ENCODE peak calls at places on chromosomes 16 and 17, in five cellular contexts. V is A549, T is hepatocyte, W is breast epithelium, N is MM.1S. S is an unnamed sample.

GRCh38 chr17:8209909-8210760 is at the start of gene AURKB:
- DNase-seq in V (peak), T (peak), W (peak), N (peak), S (peak)

GRCh38 chr17:70804161-70804560 is 634.8 kb downstream of the KCNJ2 start:
- DNase-seq in V (no peak), T (no peak), W (no peak), N (no peak), S (no peak)

GRCh38 chr17:12415031-12415430 is 250.7 kb upstream of the MYOCD start:
- DNase-seq in V (peak), T (peak), W (no peak), N (no peak), S (no peak)

GRCh38 chr16:30186782-30187555 is 3.6 kb downstream of the CORO1A start:
- DNase-seq in V (peak), T (peak), W (no peak), N (peak), S (peak)

GRCh38 chr16:47519037-47519436 is 57.9 kb downstream of the PHKB start:
- DNase-seq in V (no peak), T (no peak), W (no peak), N (no peak), S (no peak)

GRCh38 chr17:75194879-75195278 is 10.6 kb upstream of the NUP85 start:
- DNase-seq in V (no peak), T (no peak), W (no peak), N (no peak), S (no peak)

GRCh38 chr16:89505204-89506112 is 2.7 kb upstream of the SPG7 start:
- DNase-seq in V (peak), T (peak), W (peak), N (no peak), S (peak)

GRCh38 chr17:78925662-78926555 is 722 bp upstream of the TIMP2 start:
- DNase-seq in V (no peak), T (peak), W (peak), N (no peak), S (peak)

GRCh38 chr16:88197481-88198456 is 185.0 kb upstream of the ZNF469 start:
- DNase-seq in V (no peak), T (no peak), W (no peak), N (no peak), S (no peak)

GRCh38 chr17:78500806-78501205 is 76.4 kb downstream of the DNAH17 start:
- DNase-seq in V (no peak), T (no peak), W (no peak), N (no peak), S (no peak)

GRCh38 chr16:51306116-51306515 is 155.0 kb upstream of the SALL1 start:
- DNase-seq in V (no peak), T (peak), W (no peak), N (no peak), S (no peak)

GRCh38 chr16:20339744-20340143 is 12.4 kb upstream of the GP2 start:
- DNase-seq in V (no peak), T (no peak), W (no peak), N (no peak), S (no peak)

GRCh38 chr16:76650579-76650978 is 373.4 kb downstream of the CNTNAP4 start:
- DNase-seq in V (peak), T (no peak), W (no peak), N (no peak), S (no peak)

GRCh38 chr17:42055496-42055895 is 5.1 kb upstream of the C17orf113 start:
- DNase-seq in V (no peak), T (no peak), W (no peak), N (no peak), S (no peak)

GRCh38 chr17:78365561-78366108 is 5.8 kb upstream of the SOCS3 start:
- DNase-seq in V (no peak), T (peak), W (no peak), N (no peak), S (no peak)

GRCh38 chr17:73521376-73521775 is 122.9 kb downstream of the SDK2 start:
- DNase-seq in V (no peak), T (no peak), W (no peak), N (no peak), S (no peak)

GRCh38 chr16:85248269-85248668 is 136.0 kb upstream of the CIBAR2 start:
- DNase-seq in V (no peak), T (no peak), W (no peak), N (no peak), S (no peak)

GRCh38 chr17:7582401-7583252 is 1.0 kb upstream of the MPDU1 start:
- DNase-seq in V (no peak), T (no peak), W (no peak), N (no peak), S (no peak)

GRCh38 chr16:69691980-69692911 is 34.1 kb downstream of the NQO1 start:
- DNase-seq in V (no peak), T (peak), W (no peak), N (peak), S (no peak)

GRCh38 chr16:30394603-30395154 is 541 bp upstream of the ZNF48 start:
- DNase-seq in V (no peak), T (peak), W (no peak), N (no peak), S (no peak)

GRCh38 chr16:28534542-28535373 is 4.0 kb downstream of the NUPR1 start:
- DNase-seq in V (no peak), T (no peak), W (no peak), N (no peak), S (no peak)

GRCh38 chr17:65453204-65453931 is 108.1 kb downstream of the AXIN2 start:
- DNase-seq in V (no peak), T (no peak), W (no peak), N (no peak), S (no peak)

GRCh38 chr17:65455972-65456343 is 105.5 kb downstream of the AXIN2 start:
- DNase-seq in V (no peak), T (peak), W (no peak), N (no peak), S (peak)

GRCh38 chr17:65456368-65457151 is 104.9 kb downstream of the AXIN2 start:
- DNase-seq in V (no peak), T (no peak), W (no peak), N (no peak), S (no peak)

GRCh38 chr17:65457183-65457582 is 104.3 kb downstream of the AXIN2 start:
- DNase-seq in V (no peak), T (no peak), W (no peak), N (no peak), S (no peak)

DNA sequence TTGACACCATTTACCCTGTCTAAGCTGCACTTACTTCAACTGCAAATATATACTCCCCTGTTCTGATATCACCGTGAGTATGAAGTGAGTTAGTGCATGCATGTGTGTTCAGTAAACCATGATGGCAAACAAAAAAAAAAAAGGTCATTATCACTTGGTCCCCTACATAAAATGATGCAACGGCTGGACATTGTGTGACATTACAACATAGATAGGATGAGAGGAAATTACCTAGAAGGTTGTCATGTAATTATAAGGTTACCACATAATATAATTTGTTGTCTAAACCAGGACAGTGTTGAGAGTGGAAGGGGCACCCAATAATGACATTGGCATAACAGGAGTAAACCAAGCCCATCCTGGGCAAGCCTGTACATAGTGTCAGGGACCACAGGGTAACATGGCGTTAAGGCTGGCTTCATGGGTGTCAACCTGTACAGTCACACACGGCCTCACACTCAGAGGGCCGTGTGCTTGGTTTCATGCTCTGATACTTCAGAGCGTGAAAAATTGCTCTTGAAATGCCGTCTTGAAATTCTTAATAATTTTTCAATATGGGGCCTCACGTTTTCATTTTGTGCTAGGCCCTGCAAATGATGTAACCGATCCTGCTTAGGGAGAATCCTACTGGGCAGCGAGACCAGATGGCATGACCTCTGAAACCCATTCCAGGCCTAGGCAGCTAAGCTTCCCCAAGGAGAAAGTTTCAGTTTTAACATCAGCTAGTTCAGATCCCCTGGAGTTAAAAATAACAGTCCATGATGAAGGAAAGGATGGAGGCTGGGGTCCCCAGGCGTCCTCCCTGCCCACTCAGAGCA is 106.1 kb downstream of the AXIN2 start:
- DNase-seq in V (no peak), T (no peak), W (no peak), N (no peak), S (no peak)
- H3K27ac ChIP-seq in V (no peak), T (no peak), W (no peak), N (no peak), S (no peak)

GRCh38 chr16:9845661-9846361 is 336.4 kb downstream of the GRIN2A start:
- DNase-seq in V (no peak), T (no peak), W (no peak), N (no peak), S (no peak)

GRCh38 chr16:9846362-9847099 is 335.7 kb downstream of the GRIN2A start:
- DNase-seq in V (no peak), T (no peak), W (no peak), N (no peak), S (no peak)

GRCh38 chr16:9844361-9844760 is 337.9 kb downstream of the GRIN2A start:
- DNase-seq in V (no peak), T (no peak), W (no peak), N (no peak), S (no peak)

GRCh38 chr16:9849697-9850245 is 332.5 kb downstream of the GRIN2A start:
- DNase-seq in V (no peak), T (no peak), W (no peak), N (no peak), S (no peak)

DNA sequence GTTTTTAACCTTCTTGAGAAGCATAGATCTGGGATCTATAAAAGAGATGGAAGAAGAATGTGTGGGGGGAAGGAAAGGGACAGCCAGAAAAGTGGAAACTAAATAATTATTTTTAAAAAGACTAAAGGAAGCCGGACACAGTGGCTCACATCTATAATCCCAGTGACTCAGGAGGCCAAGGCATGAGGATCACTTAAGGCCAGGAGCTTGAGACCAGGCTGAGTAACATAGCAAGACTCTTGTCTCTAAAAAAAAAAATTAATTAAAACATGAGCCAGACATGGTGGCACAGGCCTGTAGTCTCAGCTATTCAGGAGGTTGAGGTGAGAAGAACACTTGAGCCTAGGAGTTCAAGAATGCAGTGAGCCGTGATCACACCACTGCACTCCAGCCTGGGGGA is 335.1 kb downstream of the GRIN2A start:
- DNase-seq in V (no peak), T (no peak), W (no peak), N (no peak), S (no peak)
- H3K27ac ChIP-seq in V (no peak), T (peak), W (no peak), N (no peak), S (no peak)

GRCh38 chr16:11583889-11584565 is 2.7 kb downstream of the LITAF start:
- DNase-seq in V (no peak), T (no peak), W (no peak), N (peak), S (no peak)

GRCh38 chr16:11587643-11588247 is 1.0 kb upstream of the LITAF start:
- DNase-seq in V (no peak), T (no peak), W (no peak), N (no peak), S (no peak)

GRCh38 chr16:11586375-11586855 is 304 bp downstream of the LITAF start:
- DNase-seq in V (no peak), T (peak), W (no peak), N (peak), S (no peak)

GRCh38 chr16:11586856-11587642 is at the start of gene LITAF:
- DNase-seq in V (peak), T (peak), W (peak), N (peak), S (peak)

DNA sequence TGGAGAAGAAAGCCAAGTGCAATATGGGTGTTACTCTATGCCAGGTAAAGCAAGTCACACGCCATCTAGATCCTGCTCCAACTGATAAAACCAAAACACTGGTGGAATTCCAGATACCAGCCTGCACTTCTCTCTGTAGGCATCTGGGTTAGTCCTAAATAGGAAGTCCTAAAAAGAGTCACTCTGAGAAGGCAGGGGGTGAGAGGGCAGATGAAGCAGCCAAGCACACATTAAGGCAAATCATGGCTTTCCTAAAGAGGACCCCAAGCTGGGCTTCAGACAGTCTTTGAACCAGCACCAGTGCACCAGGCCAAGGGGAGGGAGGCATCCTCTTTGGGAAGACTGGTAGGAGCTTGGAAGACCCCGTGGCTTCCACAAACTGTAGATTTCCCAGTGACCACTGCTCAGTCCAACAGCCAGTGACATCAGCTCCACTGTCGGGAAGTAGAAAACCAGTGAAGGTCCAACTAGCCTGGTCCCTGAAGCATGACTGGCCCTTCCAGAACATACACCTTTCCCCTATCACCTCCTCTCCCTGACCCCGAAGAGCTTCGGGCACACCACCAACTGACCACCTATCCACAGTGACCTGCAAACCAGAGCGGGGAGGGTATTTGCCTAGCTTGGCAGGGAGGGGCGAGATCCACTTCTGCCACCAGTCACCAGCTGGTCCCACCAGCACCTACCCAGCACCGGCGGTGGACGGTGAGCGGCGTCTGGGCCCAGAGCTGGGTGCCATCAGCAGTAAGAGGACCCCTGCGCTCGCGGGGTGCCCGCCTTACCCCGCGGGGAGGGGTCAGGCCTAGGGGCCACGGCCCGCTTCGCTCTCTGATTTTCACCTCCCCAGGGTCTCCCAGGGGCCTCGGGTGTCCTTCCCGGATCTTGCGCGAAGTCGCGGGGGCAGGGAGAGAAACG is 1.0 kb downstream of the LITAF start:
- DNase-seq in V (no peak), T (no peak), W (no peak), N (peak), S (peak)
- H3K27ac ChIP-seq in V (peak), T (peak), W (peak), N (peak), S (peak)

GRCh38 chr17:69672924-69673323 is 258.4 kb downstream of the MAP2K6 start:
- DNase-seq in V (no peak), T (no peak), W (no peak), N (no peak), S (no peak)

GRCh38 chr17:69669441-69670178 is 255.1 kb downstream of the MAP2K6 start:
- DNase-seq in V (no peak), T (peak), W (no peak), N (no peak), S (no peak)
- H3K27ac ChIP-seq in V (no peak), T (no peak), W (no peak), N (no peak), S (no peak)